ENCODE peak calls at places on chromosome 9, in eight cellular contexts. One of them, this sample, is unnamed.

GRCh38 chr9:121485618-121486531 is 13.8 kb downstream of the GGTA1 start:
- DNase-seq in T-cell: no peak
- DNase-seq in NCI-H2081: no peak
- DNase-seq in hypothalamus: no peak
- DNase-seq in epithelial cell of esophagus: no peak
- DNase-seq in activated CD8-positive, alpha-beta memory T cell treated with anti-CD3 and anti-CD28 coated beads for 4 hours: no peak
- DNase-seq in body of pancreas: no peak
- DNase-seq in cardiac septum: no peak
- DNase-seq in this sample: no peak

GRCh38 chr9:125747765-125748510 is 765 bp downstream of the PBX3 start:
- DNase-seq in T-cell: peak
- DNase-seq in NCI-H2081: no peak
- DNase-seq in hypothalamus: no peak
- DNase-seq in epithelial cell of esophagus: peak
- DNase-seq in activated CD8-positive, alpha-beta memory T cell treated with anti-CD3 and anti-CD28 coated beads for 4 hours: no peak
- DNase-seq in body of pancreas: peak
- DNase-seq in cardiac septum: peak
- DNase-seq in this sample: peak

GRCh38 chr9:98231770-98232478 is 23.5 kb downstream of the TBC1D2 start:
- DNase-seq in T-cell: no peak
- DNase-seq in NCI-H2081: no peak
- DNase-seq in hypothalamus: no peak
- DNase-seq in epithelial cell of esophagus: peak
- DNase-seq in activated CD8-positive, alpha-beta memory T cell treated with anti-CD3 and anti-CD28 coated beads for 4 hours: no peak
- DNase-seq in body of pancreas: no peak
- DNase-seq in cardiac septum: no peak
- DNase-seq in this sample: no peak

GRCh38 chr9:96646081-96646991 is 8.8 kb downstream of the PRXL2C start:
- DNase-seq in T-cell: no peak
- DNase-seq in NCI-H2081: no peak
- DNase-seq in hypothalamus: no peak
- DNase-seq in epithelial cell of esophagus: no peak
- DNase-seq in activated CD8-positive, alpha-beta memory T cell treated with anti-CD3 and anti-CD28 coated beads for 4 hours: no peak
- DNase-seq in body of pancreas: no peak
- DNase-seq in cardiac septum: no peak
- DNase-seq in this sample: no peak

GRCh38 chr9:133644968-133645765 is 9.0 kb downstream of the DBH start:
- DNase-seq in T-cell: no peak
- DNase-seq in NCI-H2081: no peak
- DNase-seq in hypothalamus: no peak
- DNase-seq in epithelial cell of esophagus: no peak
- DNase-seq in activated CD8-positive, alpha-beta memory T cell treated with anti-CD3 and anti-CD28 coated beads for 4 hours: no peak
- DNase-seq in body of pancreas: no peak
- DNase-seq in cardiac septum: no peak
- DNase-seq in this sample: no peak

GRCh38 chr9:104864675-104865104 is 63.3 kb downstream of the ABCA1 start:
- DNase-seq in T-cell: no peak
- DNase-seq in NCI-H2081: no peak
- DNase-seq in hypothalamus: no peak
- DNase-seq in epithelial cell of esophagus: no peak
- DNase-seq in activated CD8-positive, alpha-beta memory T cell treated with anti-CD3 and anti-CD28 coated beads for 4 hours: no peak
- DNase-seq in body of pancreas: no peak
- DNase-seq in cardiac septum: no peak
- DNase-seq in this sample: no peak

GRCh38 chr9:128911529-128912035 is 9.2 kb upstream of the PHYHD1 start:
- DNase-seq in T-cell: no peak
- DNase-seq in NCI-H2081: no peak
- DNase-seq in hypothalamus: no peak
- DNase-seq in epithelial cell of esophagus: peak
- DNase-seq in activated CD8-positive, alpha-beta memory T cell treated with anti-CD3 and anti-CD28 coated beads for 4 hours: no peak
- DNase-seq in body of pancreas: peak
- DNase-seq in cardiac septum: peak
- DNase-seq in this sample: peak

GRCh38 chr9:2602704-2603116 is 18.9 kb upstream of the VLDLR start:
- DNase-seq in T-cell: no peak
- DNase-seq in NCI-H2081: no peak
- DNase-seq in hypothalamus: no peak
- DNase-seq in epithelial cell of esophagus: peak
- DNase-seq in activated CD8-positive, alpha-beta memory T cell treated with anti-CD3 and anti-CD28 coated beads for 4 hours: no peak
- DNase-seq in body of pancreas: no peak
- DNase-seq in cardiac septum: no peak
- DNase-seq in this sample: no peak

GRCh38 chr9:111992523-111992922 is 95.9 kb downstream of the UGCG start:
- DNase-seq in T-cell: no peak
- DNase-seq in NCI-H2081: no peak
- DNase-seq in hypothalamus: no peak
- DNase-seq in epithelial cell of esophagus: peak
- DNase-seq in activated CD8-positive, alpha-beta memory T cell treated with anti-CD3 and anti-CD28 coated beads for 4 hours: no peak
- DNase-seq in body of pancreas: no peak
- DNase-seq in cardiac septum: no peak
- DNase-seq in this sample: no peak

GRCh38 chr9:123337971-123338370 is 18.0 kb upstream of the CRB2 start:
- DNase-seq in T-cell: no peak
- DNase-seq in NCI-H2081: no peak
- DNase-seq in hypothalamus: no peak
- DNase-seq in epithelial cell of esophagus: no peak
- DNase-seq in activated CD8-positive, alpha-beta memory T cell treated with anti-CD3 and anti-CD28 coated beads for 4 hours: no peak
- DNase-seq in body of pancreas: no peak
- DNase-seq in cardiac septum: no peak
- DNase-seq in this sample: no peak

GRCh38 chr9:18274693-18275092 is 199.3 kb upstream of the ADAMTSL1 start:
- DNase-seq in T-cell: no peak
- DNase-seq in NCI-H2081: no peak
- DNase-seq in hypothalamus: no peak
- DNase-seq in epithelial cell of esophagus: peak
- DNase-seq in activated CD8-positive, alpha-beta memory T cell treated with anti-CD3 and anti-CD28 coated beads for 4 hours: no peak
- DNase-seq in body of pancreas: no peak
- DNase-seq in cardiac septum: no peak
- DNase-seq in this sample: no peak

GRCh38 chr9:9790216-9790872 is 822.5 kb downstream of the PTPRD start:
- DNase-seq in T-cell: no peak
- DNase-seq in NCI-H2081: peak
- DNase-seq in hypothalamus: no peak
- DNase-seq in epithelial cell of esophagus: peak
- DNase-seq in activated CD8-positive, alpha-beta memory T cell treated with anti-CD3 and anti-CD28 coated beads for 4 hours: no peak
- DNase-seq in body of pancreas: peak
- DNase-seq in cardiac septum: no peak
- DNase-seq in this sample: no peak

GRCh38 chr9:129868571-129869486 is 33.6 kb downstream of the USP20 start:
- DNase-seq in T-cell: peak
- DNase-seq in NCI-H2081: no peak
- DNase-seq in hypothalamus: no peak
- DNase-seq in epithelial cell of esophagus: peak
- DNase-seq in activated CD8-positive, alpha-beta memory T cell treated with anti-CD3 and anti-CD28 coated beads for 4 hours: peak
- DNase-seq in body of pancreas: no peak
- DNase-seq in cardiac septum: no peak
- DNase-seq in this sample: peak

GRCh38 chr9:128275198-128276007 is at the start of gene GOLGA2:
- DNase-seq in T-cell: no peak
- DNase-seq in NCI-H2081: no peak
- DNase-seq in hypothalamus: no peak
- DNase-seq in epithelial cell of esophagus: no peak
- DNase-seq in activated CD8-positive, alpha-beta memory T cell treated with anti-CD3 and anti-CD28 coated beads for 4 hours: no peak
- DNase-seq in body of pancreas: peak
- DNase-seq in cardiac septum: no peak
- DNase-seq in this sample: peak

GRCh38 chr9:116163293-116164055 is 9.9 kb downstream of the PAPPA start:
- DNase-seq in T-cell: no peak
- DNase-seq in NCI-H2081: no peak
- DNase-seq in hypothalamus: no peak
- DNase-seq in epithelial cell of esophagus: no peak
- DNase-seq in activated CD8-positive, alpha-beta memory T cell treated with anti-CD3 and anti-CD28 coated beads for 4 hours: no peak
- DNase-seq in body of pancreas: no peak
- DNase-seq in cardiac septum: no peak
- DNase-seq in this sample: no peak

GRCh38 chr9:90958328-90958727 is 156.7 kb downstream of the SYK start:
- DNase-seq in T-cell: no peak
- DNase-seq in NCI-H2081: no peak
- DNase-seq in hypothalamus: no peak
- DNase-seq in epithelial cell of esophagus: no peak
- DNase-seq in activated CD8-positive, alpha-beta memory T cell treated with anti-CD3 and anti-CD28 coated beads for 4 hours: no peak
- DNase-seq in body of pancreas: no peak
- DNase-seq in cardiac septum: no peak
- DNase-seq in this sample: no peak

GRCh38 chr9:130493021-130493420 is 48.3 kb downstream of the ASS1 start:
- DNase-seq in T-cell: no peak
- DNase-seq in NCI-H2081: no peak
- DNase-seq in hypothalamus: no peak
- DNase-seq in epithelial cell of esophagus: no peak
- DNase-seq in activated CD8-positive, alpha-beta memory T cell treated with anti-CD3 and anti-CD28 coated beads for 4 hours: no peak
- DNase-seq in body of pancreas: no peak
- DNase-seq in cardiac septum: no peak
- DNase-seq in this sample: no peak

GRCh38 chr9:80648336-80648735 is 1041.0 kb downstream of the TLE1 start:
- DNase-seq in T-cell: no peak
- DNase-seq in NCI-H2081: no peak
- DNase-seq in hypothalamus: no peak
- DNase-seq in epithelial cell of esophagus: no peak
- DNase-seq in activated CD8-positive, alpha-beta memory T cell treated with anti-CD3 and anti-CD28 coated beads for 4 hours: no peak
- DNase-seq in body of pancreas: no peak
- DNase-seq in cardiac septum: no peak
- DNase-seq in this sample: no peak

GRCh38 chr9:76365028-76365427 is 29.2 kb downstream of the RFK start:
- DNase-seq in T-cell: no peak
- DNase-seq in NCI-H2081: no peak
- DNase-seq in hypothalamus: no peak
- DNase-seq in epithelial cell of esophagus: peak
- DNase-seq in activated CD8-positive, alpha-beta memory T cell treated with anti-CD3 and anti-CD28 coated beads for 4 hours: no peak
- DNase-seq in body of pancreas: no peak
- DNase-seq in cardiac septum: no peak
- DNase-seq in this sample: peak

GRCh38 chr9:129685220-129685932 is 19.9 kb downstream of the PRRX2 start:
- DNase-seq in T-cell: no peak
- DNase-seq in NCI-H2081: no peak
- DNase-seq in hypothalamus: no peak
- DNase-seq in epithelial cell of esophagus: peak
- DNase-seq in activated CD8-positive, alpha-beta memory T cell treated with anti-CD3 and anti-CD28 coated beads for 4 hours: no peak
- DNase-seq in body of pancreas: no peak
- DNase-seq in cardiac septum: peak
- DNase-seq in this sample: peak

GRCh38 chr9:132997591-132997990 is 19.1 kb downstream of the GFI1B start:
- DNase-seq in T-cell: no peak
- DNase-seq in NCI-H2081: no peak
- DNase-seq in hypothalamus: no peak
- DNase-seq in epithelial cell of esophagus: peak
- DNase-seq in activated CD8-positive, alpha-beta memory T cell treated with anti-CD3 and anti-CD28 coated beads for 4 hours: no peak
- DNase-seq in body of pancreas: no peak
- DNase-seq in cardiac septum: peak
- DNase-seq in this sample: no peak

GRCh38 chr9:115466784-115467183 is 348.8 kb upstream of the TNC start:
- DNase-seq in T-cell: no peak
- DNase-seq in NCI-H2081: no peak
- DNase-seq in hypothalamus: no peak
- DNase-seq in epithelial cell of esophagus: no peak
- DNase-seq in activated CD8-positive, alpha-beta memory T cell treated with anti-CD3 and anti-CD28 coated beads for 4 hours: no peak
- DNase-seq in body of pancreas: no peak
- DNase-seq in cardiac septum: no peak
- DNase-seq in this sample: no peak

GRCh38 chr9:130239741-130240241 is 25.8 kb upstream of the HMCN2 start:
- DNase-seq in T-cell: no peak
- DNase-seq in NCI-H2081: no peak
- DNase-seq in hypothalamus: no peak
- DNase-seq in epithelial cell of esophagus: peak
- DNase-seq in activated CD8-positive, alpha-beta memory T cell treated with anti-CD3 and anti-CD28 coated beads for 4 hours: no peak
- DNase-seq in body of pancreas: no peak
- DNase-seq in cardiac septum: no peak
- DNase-seq in this sample: peak

GRCh38 chr9:123007269-123007668 is 26.2 kb upstream of the GPR21 start:
- DNase-seq in T-cell: no peak
- DNase-seq in NCI-H2081: no peak
- DNase-seq in hypothalamus: no peak
- DNase-seq in epithelial cell of esophagus: no peak
- DNase-seq in activated CD8-positive, alpha-beta memory T cell treated with anti-CD3 and anti-CD28 coated beads for 4 hours: no peak
- DNase-seq in body of pancreas: no peak
- DNase-seq in cardiac septum: no peak
- DNase-seq in this sample: no peak